ENCODE peak calls at places on chromosomes 5 and 9, in six cellular contexts. J is heart left ventricle, S is HepG2, V is sigmoid colon, E is IMR-90, P is uterus. F is an unnamed sample.

GRCh38 chr9:16870606-16871357 is at the start of gene BNC2:
- DNase-seq in J (peak), S (no peak), V (peak), E (peak), P (peak), F (no peak)

GRCh38 chr9:130805510-130806387 is 29.3 kb upstream of the ABL1 start:
- DNase-seq in J (no peak), S (no peak), V (no peak), E (peak), P (no peak), F (no peak)

GRCh38 chr9:36100532-36100931 is 36.0 kb upstream of the GLIPR2 start:
- DNase-seq in J (no peak), S (no peak), V (no peak), E (peak), P (no peak), F (no peak)

GRCh38 chr5:40486437-40487270 is 193.1 kb upstream of the PTGER4 start:
- DNase-seq in J (no peak), S (no peak), V (no peak), E (peak), P (no peak), F (no peak)

GRCh38 chr9:136222896-136223266 is 18.0 kb upstream of the LHX3 start:
- DNase-seq in J (no peak), S (no peak), V (no peak), E (no peak), P (no peak), F (no peak)

GRCh38 chr5:174425964-174426290 is 298.5 kb upstream of the MSX2 start:
- DNase-seq in J (no peak), S (no peak), V (no peak), E (no peak), P (no peak), F (no peak)

GRCh38 chr5:4212981-4213819 is 617.6 kb downstream of the IRX1 start:
- DNase-seq in J (no peak), S (no peak), V (peak), E (no peak), P (no peak), F (no peak)

GRCh38 chr5:90954951-90955635 is 396.5 kb downstream of the ADGRV1 start:
- DNase-seq in J (no peak), S (no peak), V (no peak), E (no peak), P (no peak), F (no peak)

GRCh38 chr9:121645003-121645402 is 6.4 kb upstream of the DAB2IP start:
- DNase-seq in J (no peak), S (no peak), V (no peak), E (no peak), P (no peak), F (no peak)

GRCh38 chr9:77707696-77708095 is 59.6 kb upstream of the GNA14 start:
- DNase-seq in J (peak), S (peak), V (peak), E (peak), P (peak), F (no peak)

GRCh38 chr9:81759680-81760215 is 70.4 kb upstream of the TLE1 start:
- DNase-seq in J (no peak), S (peak), V (no peak), E (peak), P (peak), F (no peak)

GRCh38 chr5:56671571-56671970 is 143.8 kb upstream of the MAP3K1 start:
- DNase-seq in J (no peak), S (no peak), V (no peak), E (no peak), P (no peak), F (no peak)

GRCh38 chr5:67496051-67496450 is 299.5 kb upstream of the CD180 start:
- DNase-seq in J (no peak), S (no peak), V (no peak), E (no peak), P (no peak), F (no peak)

GRCh38 chr5:10485142-10485795 is 43.6 kb downstream of the ROPN1L start:
- DNase-seq in J (peak), S (no peak), V (peak), E (peak), P (no peak), F (no peak)

GRCh38 chr9:123282343-123283047 is 14.1 kb upstream of the STRBP start:
- DNase-seq in J (peak), S (no peak), V (peak), E (no peak), P (peak), F (no peak)

GRCh38 chr5:148820778-148821395 is 5.5 kb upstream of the ADRB2 start:
- DNase-seq in J (no peak), S (peak), V (no peak), E (peak), P (no peak), F (no peak)

GRCh38 chr9:110126457-110126856 is 81.5 kb downstream of the C9orf152 start:
- DNase-seq in J (no peak), S (no peak), V (no peak), E (no peak), P (no peak), F (no peak)

GRCh38 chr5:160011471-160011870 is 2.5 kb downstream of the TTC1 start:
- DNase-seq in J (no peak), S (no peak), V (no peak), E (no peak), P (no peak), F (no peak)

GRCh38 chr9:22136446-22137140 is 127.5 kb upstream of the CDKN2B start:
- DNase-seq in J (no peak), S (no peak), V (no peak), E (peak), P (no peak), F (no peak)

GRCh38 chr9:93295031-93295430 is 111.1 kb downstream of the WNK2 start:
- DNase-seq in J (no peak), S (no peak), V (no peak), E (no peak), P (peak), F (no peak)

GRCh38 chr5:78005021-78005785 is 229.1 kb upstream of the TBCA start:
- DNase-seq in J (no peak), S (peak), V (no peak), E (peak), P (no peak), F (no peak)

GRCh38 chr5:61313960-61314681 is 17.9 kb upstream of the ZSWIM6 start:
- DNase-seq in J (no peak), S (no peak), V (no peak), E (peak), P (no peak), F (no peak)

GRCh38 chr9:131276891-131277672 is 772 bp upstream of the FAM78A start:
- DNase-seq in J (peak), S (no peak), V (no peak), E (no peak), P (no peak), F (no peak)

GRCh38 chr5:157571357-157571827 is 4.2 kb downstream of the ADAM19 start:
- DNase-seq in J (peak), S (no peak), V (no peak), E (peak), P (no peak), F (no peak)

GRCh38 chr5:154191467-154192261 is 1.1 kb downstream of the GALNT10 start:
- DNase-seq in J (no peak), S (no peak), V (no peak), E (peak), P (no peak), F (no peak)

GRCh38 chr9:93662952-93663572 is 86.7 kb downstream of the PHF2 start:
- DNase-seq in J (no peak), S (no peak), V (no peak), E (no peak), P (no peak), F (no peak)

GRCh38 chr9:98709968-98710965 is 1.5 kb upstream of the GABBR2 start:
- DNase-seq in J (no peak), S (no peak), V (no peak), E (peak), P (no peak), F (no peak)

GRCh38 chr9:128743421-128743820 is 19.5 kb upstream of the ZDHHC12 start:
- DNase-seq in J (no peak), S (no peak), V (no peak), E (no peak), P (no peak), F (no peak)

GRCh38 chr9:128747233-128747632 is 23.3 kb upstream of the ZDHHC12 start:
- DNase-seq in J (no peak), S (no peak), V (no peak), E (no peak), P (no peak), F (no peak)

GRCh38 chr9:128742401-128742800 is 18.5 kb upstream of the ZDHHC12 start:
- DNase-seq in J (no peak), S (no peak), V (no peak), E (no peak), P (no peak), F (no peak)
- TF ChIP-seq POLR2A in J (no peak), S (no peak), V (no peak), E (no peak), P (no peak), F (no peak)

GRCh38 chr5:69331528-69332445 is 814 bp downstream of the CCDC125 start:
- DNase-seq in J (no peak), S (peak), V (no peak), E (no peak), P (no peak), F (no peak)
- TF ChIP-seq POLR2A in J (no peak), S (peak), V (no peak), E (no peak), P (no peak), F (no peak)

DNA sequence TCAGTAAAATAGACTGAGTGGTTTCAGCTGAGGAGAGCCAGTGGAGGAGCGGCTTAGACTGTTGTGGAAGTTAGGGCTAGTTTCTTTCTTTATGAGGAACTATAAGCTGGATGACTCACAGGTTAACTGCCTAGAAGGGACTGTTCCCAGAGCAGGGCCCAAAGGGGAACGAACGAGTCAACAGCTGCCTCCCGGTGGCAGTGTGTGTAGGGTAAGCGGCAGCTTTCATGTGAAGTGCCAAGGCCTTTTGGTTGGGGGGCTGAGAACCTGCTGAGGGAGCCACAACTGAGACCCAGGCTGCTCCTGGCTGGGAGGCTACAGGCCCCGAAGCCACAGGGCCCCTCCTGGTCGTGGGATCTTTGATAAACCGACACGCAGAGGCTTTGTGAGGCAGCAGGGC is 7.0 kb downstream of the SQSTM1 start:
- DNase-seq in J (peak), S (no peak), V (peak), E (peak), P (peak), F (no peak)
- TF ChIP-seq POLR2A in J (no peak), S (no peak), V (no peak), E (no peak), P (no peak), F (no peak)

GRCh38 chr5:177455036-177455660 is 8.5 kb downstream of the PRR7 start:
- DNase-seq in J (peak), S (peak), V (peak), E (peak), P (peak), F (no peak)
- TF ChIP-seq POLR2A in J (no peak), S (no peak), V (no peak), E (no peak), P (no peak), F (no peak)

GRCh38 chr5:143384865-143385657 is 18.4 kb downstream of the NR3C1 start:
- DNase-seq in J (no peak), S (no peak), V (no peak), E (no peak), P (no peak), F (no peak)
- TF ChIP-seq POLR2A in J (no peak), S (no peak), V (no peak), E (no peak), P (no peak), F (no peak)

GRCh38 chr5:42950466-42951168 is 89.5 kb downstream of the ANXA2R start:
- DNase-seq in J (peak), S (no peak), V (peak), E (peak), P (peak), F (peak)
- TF ChIP-seq POLR2A in J (no peak), S (no peak), V (no peak), E (peak), P (no peak), F (no peak)

GRCh38 chr9:15421532-15421931 is 1.1 kb upstream of the SNAPC3 start:
- DNase-seq in J (no peak), S (no peak), V (no peak), E (no peak), P (no peak), F (no peak)

GRCh38 chr9:15420796-15421195 is 1.9 kb upstream of the SNAPC3 start:
- DNase-seq in J (no peak), S (no peak), V (no peak), E (peak), P (no peak), F (no peak)

GRCh38 chr9:15423328-15423985 is 781 bp downstream of the SNAPC3 start:
- DNase-seq in J (no peak), S (no peak), V (no peak), E (peak), P (no peak), F (no peak)

GRCh38 chr9:15426019-15426418 is 3.3 kb downstream of the SNAPC3 start:
- DNase-seq in J (no peak), S (no peak), V (no peak), E (no peak), P (no peak), F (no peak)

GRCh38 chr9:15422355-15423327 is at the start of gene SNAPC3:
- DNase-seq in J (peak), S (peak), V (peak), E (peak), P (peak), F (peak)
- TF ChIP-seq POLR2A in J (no peak), S (peak), V (peak), E (no peak), P (peak), F (peak)

GRCh38 chr5:64768358-64769312 is at the start of the genes CWC27 and SREK1IP1:
- DNase-seq in J (peak), S (peak), V (peak), E (peak), P (peak), F (peak)
- TF ChIP-seq POLR2A in J (no peak), S (peak), V (peak), E (peak), P (peak), F (peak)

GRCh38 chr9:96618209-96619108 is 1.2 kb downstream of the CDC14B start:
- DNase-seq in J (peak), S (peak), V (peak), E (peak), P (no peak), F (no peak)
- TF ChIP-seq POLR2A in J (no peak), S (no peak), V (no peak), E (peak), P (no peak), F (no peak)